ENCODE peak calls at places on chromosomes 11 and 22, in seven cellular contexts. M is activated naive CD8-positive, alpha-beta T cell treated with anti-CD3 and anti-CD28 coated beads, Interleukin-2, amount 10 ng/mL, durations not matched to agents 7 days and 5 days; Q is H54; H is left ventricle myocardium inferior; J is sigmoid colon; P is SHP77; F is adipocyte. L is an unnamed sample.

GRCh38 chr11:2841411-2842190 is 44.0 kb downstream of the CDKN1C start:
- DNase-seq in F (no peak), M (no peak), P (no peak), Q (no peak), H (no peak), J (no peak), L (no peak)

GRCh38 chr11:71459767-71460320 is 6.8 kb downstream of the NADSYN1 start:
- DNase-seq in M (no peak), Q (no peak), F (no peak), P (no peak), H (no peak), J (no peak), L (no peak)

GRCh38 chr11:13009476-13009920 is 382 bp downstream of the RASSF10 start:
- DNase-seq in J (no peak), Q (no peak), M (no peak), H (no peak), F (peak; percentile 1), P (no peak), L (no peak)

GRCh38 chr22:37242395-37242918 is 1.6 kb downstream of the RAC2 start:
- DNase-seq in J (peak; percentile 73), P (no peak), M (peak; percentile 84), H (peak; percentile 55), F (no peak), Q (no peak), L (peak; percentile 85)

GRCh38 chr22:39355080-39355479 is 5.3 kb downstream of the SYNGR1 start:
- DNase-seq in P (no peak), M (no peak), F (no peak), Q (no peak), J (no peak), H (no peak), L (no peak)

GRCh38 chr11:27471067-27471587 is 1.5 kb downstream of the LGR4 start:
- DNase-seq in F (peak; percentile 31), J (no peak), Q (no peak), M (no peak), P (no peak), H (no peak), L (no peak)

GRCh38 chr22:33438273-33438672 is 380.1 kb upstream of the SYN3 start:
- DNase-seq in F (peak; percentile 77), H (no peak), P (no peak), Q (peak; percentile 61), M (no peak), J (peak; percentile 74), L (no peak)

GRCh38 chr11:108069947-108070346 is 51.4 kb upstream of the ACAT1 start:
- DNase-seq in J (no peak), M (no peak), F (peak; percentile 81), Q (peak; percentile 1), P (no peak), H (no peak), L (no peak)

GRCh38 chr22:28904211-28904808 is 20.9 kb downstream of the ZNRF3 start:
- DNase-seq in P (no peak), Q (no peak), H (no peak), J (no peak), M (no peak), F (peak; percentile 27), L (no peak)